ENCODE peak calls at places on chromosomes 13 and 19, in seven cellular contexts. M is Caco-2; X is pancreas; U is ovary; O is breast epithelium; H is CD4-positive, alpha-beta T cell; L is dorsolateral prefrontal cortex. Q is an unnamed sample.

GRCh38 chr19:2027361-2027760 is 11.8 kb upstream of the BTBD2 start:
- DNase-seq in U (no peak), L (no peak), X (no peak), O (no peak), M (no peak), H (no peak), Q (peak; percentile 23)

GRCh38 chr13:20363604-20364003 is 131.5 kb upstream of the GJB6 start:
- DNase-seq in U (no peak), X (no peak), H (no peak), O (no peak), L (no peak), M (no peak), Q (no peak)

GRCh38 chr13:33637978-33638743 is 179.8 kb upstream of the RFC3 start:
- DNase-seq in U (no peak), X (no peak), M (no peak), H (no peak), L (no peak), O (no peak), Q (peak; percentile 66)

GRCh38 chr13:64849174-64849573 is 2381.0 kb downstream of the PCDH9 start:
- DNase-seq in H (no peak), O (no peak), M (peak; percentile 70), U (no peak), L (no peak), X (no peak), Q (no peak)

GRCh38 chr19:50602089-50602422 is 33.8 kb upstream of the LRRC4B start:
- DNase-seq in X (no peak), U (no peak), L (no peak), O (no peak), M (no peak), H (no peak), Q (no peak)

GRCh38 chr13:94480672-94481145 is 1.2 kb upstream of the DCT start:
- DNase-seq in X (no peak), H (no peak), M (no peak), U (no peak), O (no peak), L (no peak), Q (no peak)

GRCh38 chr13:88066847-88067246 is 395.7 kb downstream of the SLITRK5 start:
- DNase-seq in L (no peak), M (no peak), X (no peak), O (no peak), H (no peak), U (no peak), Q (no peak)

GRCh38 chr19:38389957-38390924 is 1.7 kb downstream of the SPRED3 start:
- DNase-seq in H (no peak), O (no peak), U (no peak), M (peak; percentile 28), L (no peak), X (no peak), Q (no peak)

GRCh38 chr19:7986321-7987083 is 18.9 kb downstream of the ELAVL1 start:
- DNase-seq in L (no peak), M (no peak), X (no peak), O (no peak), H (no peak), U (no peak), Q (peak; percentile 61)

GRCh38 chr13:75648446-75648845 is 12.3 kb downstream of the LMO7 start:
- DNase-seq in X (no peak), L (no peak), U (no peak), M (no peak), O (no peak), H (no peak), Q (no peak)

GRCh38 chr19:7670150-7670784 is 1.4 kb downstream of the RETN start:
- DNase-seq in X (no peak), U (no peak), O (no peak), H (no peak), M (no peak), L (peak; percentile 70), Q (no peak)

GRCh38 chr19:44430956-44431355 is 17.3 kb downstream of the ZNF229 start:
- DNase-seq in M (no peak), U (no peak), X (no peak), O (no peak), H (no peak), L (no peak), Q (no peak)

GRCh38 chr19:39098365-39099269 is 14.4 kb downstream of the ACP7 start:
- DNase-seq in L (no peak), X (no peak), U (no peak), M (no peak), O (no peak), H (no peak), Q (no peak)

GRCh38 chr19:1469936-1470863 is 8.8 kb downstream of the C19orf25 start:
- DNase-seq in H (peak; percentile 72), M (peak; percentile 81), L (no peak), X (no peak), O (no peak), U (peak; percentile 75), Q (no peak)

GRCh38 chr13:44710576-44710975 is 134.4 kb upstream of the TSC22D1 start:
- DNase-seq in X (no peak), O (no peak), H (no peak), L (no peak), U (no peak), M (no peak), Q (peak; percentile 94)

GRCh38 chr13:98083507-98083906 is 59.4 kb upstream of the FARP1 start:
- DNase-seq in U (no peak), L (no peak), O (no peak), H (no peak), M (no peak), X (no peak), Q (peak; percentile 90)

GRCh38 chr13:39317284-39317683 is 279.0 kb downstream of the NHLRC3 start:
- DNase-seq in L (no peak), O (no peak), U (no peak), M (no peak), H (no peak), X (no peak), Q (peak; percentile 29)

GRCh38 chr19:10565028-10565566 is 713 bp downstream of the KRI1 start:
- DNase-seq in X (peak; percentile 37), U (peak; percentile 72), O (no peak), H (peak; percentile 49), M (no peak), L (no peak), Q (peak; percentile 24)

GRCh38 chr19:51457351-51458013 is 772 bp downstream of the SIGLEC8 start:
- DNase-seq in L (no peak), U (no peak), X (no peak), O (no peak), H (no peak), M (no peak), Q (no peak)

GRCh38 chr19:15508035-15508710 is at the start of gene CYP4F22:
- DNase-seq in H (no peak), L (no peak), X (no peak), M (no peak), O (no peak), U (no peak), Q (no peak)

GRCh38 chr19:7742991-7743390 is 4.3 kb downstream of the CD209 start:
- DNase-seq in U (no peak), H (no peak), M (no peak), O (no peak), L (no peak), X (no peak), Q (no peak)

GRCh38 chr13:99740261-99740979 is 231.1 kb downstream of the ZIC5 start:
- DNase-seq in O (no peak), X (no peak), U (no peak), L (no peak), M (no peak), H (no peak), Q (no peak)

GRCh38 chr13:74644239-74644638 is 510.0 kb upstream of the KLF12 start:
- DNase-seq in X (no peak), M (no peak), H (no peak), L (no peak), O (no peak), U (no peak), Q (peak; percentile 21)

GRCh38 chr19:56810260-56810659 is 30.3 kb downstream of the PEG3 start:
- DNase-seq in H (no peak), O (no peak), U (no peak), L (no peak), X (no peak), M (no peak), Q (no peak)

GRCh38 chr13:71865858-71866172 is 1.2 kb downstream of the DACH1 start:
- DNase-seq in O (no peak), M (no peak), L (no peak), U (no peak), H (no peak), X (no peak), Q (no peak)
- H3K27me3 ChIP-seq in O (peaks cover 41% of the 10 kb centered on the region), M (peaks cover 11% of the 10 kb centered on the region), L (peaks cover 23% of the 10 kb centered on the region), U (no peaks in the 10 kb centered on the region), H (peaks cover 43% of the 10 kb centered on the region), X (no peaks in the 10 kb centered on the region), Q (peaks cover 22% of the 10 kb centered on the region)

GRCh38 chr19:35139618-35139943 is 957 bp downstream of the FXYD1 start:
- DNase-seq in H (no peak), L (no peak), U (no peak), O (no peak), M (no peak), X (peak; percentile 22), Q (no peak)
- TF ChIP-seq CTCF in H (no peak), L (no peak), U (no peak), O (no peak), M (no peak), X (no peak), Q (no peak)

DNA sequence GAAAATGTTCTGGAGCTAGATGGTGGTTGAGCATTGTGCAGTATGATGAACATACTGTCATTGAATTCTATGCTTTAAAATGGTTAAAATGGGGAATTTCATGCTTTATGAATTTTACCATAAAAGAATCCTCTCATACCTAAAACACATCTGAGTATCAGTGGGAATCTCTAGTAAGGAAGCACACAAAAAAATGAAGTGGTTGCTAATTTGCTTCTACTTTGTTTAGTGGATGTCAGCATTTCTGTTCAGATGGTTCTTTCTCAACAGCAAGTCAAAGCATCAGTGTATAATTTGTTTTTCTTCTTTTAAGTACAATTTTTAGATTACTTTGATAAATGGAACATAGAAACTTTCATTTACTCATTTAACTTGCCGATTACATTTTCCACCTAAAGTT is 52.1 kb upstream of the AKAP11 start:
- DNase-seq in U (no peak), O (no peak), H (no peak), L (no peak), X (no peak), M (no peak), Q (no peak)
- H3K27me3 ChIP-seq in U (no peaks in the 10 kb centered on the region), O (no peaks in the 10 kb centered on the region), H (no peaks in the 10 kb centered on the region), L (no peaks in the 10 kb centered on the region), X (no peaks in the 10 kb centered on the region), M (no peaks in the 10 kb centered on the region), Q (no peaks in the 10 kb centered on the region)

DNA sequence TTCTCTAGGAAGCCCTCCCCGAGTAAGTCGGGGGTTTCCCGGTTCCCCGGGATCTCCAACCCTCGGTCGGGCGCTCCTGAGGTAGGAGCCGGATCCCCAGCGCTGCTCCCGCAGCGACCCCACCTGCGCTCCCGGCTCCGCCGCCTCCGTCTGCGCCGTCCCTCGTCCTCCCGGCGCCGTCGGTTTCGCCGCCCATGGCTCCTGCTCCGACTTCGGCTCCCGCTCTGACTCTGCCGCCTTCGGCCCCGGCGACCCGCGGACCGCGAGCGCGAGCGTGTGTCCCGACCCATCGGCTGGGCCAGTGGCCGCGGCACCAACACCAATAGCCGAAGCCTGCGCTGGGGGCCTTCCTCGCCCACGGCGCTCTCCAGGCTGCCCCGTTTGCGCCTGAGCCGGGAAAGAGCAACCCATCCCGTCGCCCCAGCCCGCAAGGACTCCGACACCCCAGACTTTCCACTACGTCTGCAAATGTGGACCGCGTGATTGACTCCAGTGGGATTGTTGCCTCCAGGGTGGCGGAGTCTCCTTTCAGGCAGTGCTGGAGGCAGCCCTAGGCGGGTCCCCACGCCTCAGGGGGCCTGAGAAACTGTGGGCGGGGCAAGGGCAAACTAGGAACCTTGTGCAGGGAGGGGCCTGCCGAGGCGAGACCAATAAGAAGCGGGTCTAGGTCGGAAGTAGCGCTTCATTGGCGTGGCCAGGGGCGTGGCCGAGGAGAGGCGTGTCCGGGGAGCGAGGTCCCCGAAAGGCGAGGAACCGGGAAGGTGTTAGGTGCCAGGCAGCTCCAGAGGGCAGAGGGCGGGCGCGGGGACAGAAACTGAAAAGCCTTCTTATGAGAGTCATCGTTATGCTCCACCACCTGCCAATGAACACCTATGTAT is at the start of gene CACTIN:
- DNase-seq in M (peak; percentile 99), O (peak; percentile 99), U (peak; percentile 99), X (peak; percentile 100), L (peak; percentile 98), H (peak; percentile 99), Q (peak; percentile 97)
- TF ChIP-seq CTCF in M (no peak), O (no peak), U (peak; percentile 26), X (no peak), L (no peak), H (no peak), Q (no peak)

Q was measured in brain microvascular endothelial cell.